ENCODE peak calls at places on chromosomes 16 and 17, in six cellular contexts. G, I, J, E, K and W are unnamed samples.
A peak's percentile ranks its signal among the peaks of the same experiment; 100 is the strongest.

GRCh38 chr16:75087040-75087979 is 29.3 kb downstream of the LDHD start:
- DNase-seq in I (no peak), E (peak; percentile 60), J (peak; percentile 44), G (peak; percentile 97), K (peak; percentile 51), W (peak; percentile 49)

GRCh38 chr17:31877911-31878702 is 19.1 kb upstream of the COPRS start:
- DNase-seq in G (peak; percentile 38), E (no peak), I (no peak), K (no peak), J (no peak), W (peak; percentile 44)

GRCh38 chr16:67936876-67937605 is 391 bp upstream of the PSMB10 start:
- DNase-seq in J (peak; percentile 91), G (no peak), I (peak; percentile 85), E (no peak), K (no peak), W (no peak)

GRCh38 chr16:49857423-49858181 is 1.7 kb upstream of the ZNF423 start:
- DNase-seq in J (peak; percentile 60), G (peak; percentile 52), I (peak; percentile 36), K (peak; percentile 59), E (peak; percentile 85), W (peak; percentile 40)

GRCh38 chr16:77789085-77789611 is 784 bp downstream of the VAT1L start:
- DNase-seq in J (peak; percentile 40), I (no peak), G (no peak), K (no peak), E (peak; percentile 8), W (peak; percentile 58)

GRCh38 chr16:31009120-31009519 is 1.3 kb downstream of the STX1B start:
- DNase-seq in G (no peak), K (no peak), E (no peak), J (no peak), I (no peak), W (no peak)

GRCh38 chr17:41496803-41497484 is 7.2 kb upstream of the KRT36 start:
- DNase-seq in G (peak; percentile 70), K (peak; percentile 37), I (peak; percentile 21), J (peak; percentile 93), E (peak; percentile 79), W (peak; percentile 85)

GRCh38 chr17:50033316-50033715 is 22.6 kb upstream of the ITGA3 start:
- DNase-seq in K (no peak), E (no peak), J (peak; percentile 79), I (no peak), G (peak; percentile 82), W (no peak)

GRCh38 chr17:34511931-34512330 is 67.5 kb upstream of the TMEM132E start:
- DNase-seq in I (no peak), K (no peak), E (no peak), J (no peak), G (no peak), W (no peak)

GRCh38 chr17:75288784-75289121 is 480 bp downstream of the SLC25A19 start:
- DNase-seq in E (no peak), K (no peak), J (no peak), I (no peak), G (no peak), W (peak; percentile 69)

GRCh38 chr17:48053758-48054237 is 5.6 kb downstream of the NFE2L1 start:
- DNase-seq in I (no peak), J (no peak), E (no peak), G (no peak), K (no peak), W (no peak)

GRCh38 chr16:56137269-56137668 is 54.0 kb upstream of the GNAO1 start:
- DNase-seq in I (no peak), J (no peak), G (no peak), K (no peak), E (no peak), W (no peak)

GRCh38 chr17:40524243-40524965 is 23.0 kb upstream of the TNS4 start:
- DNase-seq in I (no peak), E (no peak), K (no peak), J (no peak), G (no peak), W (no peak)

GRCh38 chr17:60941028-60941427 is 263.4 kb downstream of the BCAS3 start:
- DNase-seq in G (peak; percentile 100), I (no peak), K (peak; percentile 42), J (peak; percentile 90), E (peak; percentile 49), W (no peak)

GRCh38 chr17:43456029-43456428 is 27.7 kb upstream of the DHX8 start:
- DNase-seq in J (no peak), K (no peak), G (no peak), I (no peak), E (no peak), W (no peak)

GRCh38 chr17:63349478-63350000 is 96.6 kb downstream of the CYB561 start:
- DNase-seq in E (no peak), G (peak; percentile 67), I (no peak), J (peak; percentile 62), K (no peak), W (peak; percentile 2)

GRCh38 chr17:6444573-6445335 is 499 bp downstream of the PIMREG start:
- DNase-seq in E (no peak), J (peak; percentile 30), G (no peak), I (no peak), K (no peak), W (no peak)

GRCh38 chr16:54317306-54317705 is 30.7 kb upstream of the IRX3 start:
- DNase-seq in K (no peak), E (no peak), G (no peak), J (no peak), I (no peak), W (no peak)

GRCh38 chr16:88743693-88744519 is 37.6 kb downstream of the CTU2 start:
- DNase-seq in I (peak; percentile 64), K (peak; percentile 77), E (peak; percentile 87), J (peak; percentile 78), G (peak; percentile 71), W (peak; percentile 87)

GRCh38 chr17:41919840-41920579 is 1.3 kb upstream of the ACLY start:
- DNase-seq in K (peak; percentile 54), E (no peak), G (peak; percentile 60), I (no peak), J (peak; percentile 54), W (peak; percentile 50)

GRCh38 chr16:5064915-5065314 is 841 bp downstream of the C16orf89 start:
- DNase-seq in I (no peak), K (no peak), E (no peak), J (no peak), G (peak; percentile 47), W (peak; percentile 72)

GRCh38 chr16:54194008-54194731 is 92.4 kb downstream of the IRX3 start:
- DNase-seq in I (no peak), K (peak; percentile 71), G (peak; percentile 24), E (no peak), J (peak; percentile 76), W (peak; percentile 76)

GRCh38 chr17:561118-561517 is 153.5 kb downstream of the VPS53 start:
- DNase-seq in G (peak; percentile 37), E (no peak), K (no peak), I (no peak), J (peak; percentile 86), W (no peak)

GRCh38 chr16:58652741-58653140 is 23.1 kb upstream of the CNOT1 start:
- DNase-seq in I (no peak), J (peak; percentile 48), E (no peak), G (peak; percentile 25), K (no peak), W (no peak)

DNA sequence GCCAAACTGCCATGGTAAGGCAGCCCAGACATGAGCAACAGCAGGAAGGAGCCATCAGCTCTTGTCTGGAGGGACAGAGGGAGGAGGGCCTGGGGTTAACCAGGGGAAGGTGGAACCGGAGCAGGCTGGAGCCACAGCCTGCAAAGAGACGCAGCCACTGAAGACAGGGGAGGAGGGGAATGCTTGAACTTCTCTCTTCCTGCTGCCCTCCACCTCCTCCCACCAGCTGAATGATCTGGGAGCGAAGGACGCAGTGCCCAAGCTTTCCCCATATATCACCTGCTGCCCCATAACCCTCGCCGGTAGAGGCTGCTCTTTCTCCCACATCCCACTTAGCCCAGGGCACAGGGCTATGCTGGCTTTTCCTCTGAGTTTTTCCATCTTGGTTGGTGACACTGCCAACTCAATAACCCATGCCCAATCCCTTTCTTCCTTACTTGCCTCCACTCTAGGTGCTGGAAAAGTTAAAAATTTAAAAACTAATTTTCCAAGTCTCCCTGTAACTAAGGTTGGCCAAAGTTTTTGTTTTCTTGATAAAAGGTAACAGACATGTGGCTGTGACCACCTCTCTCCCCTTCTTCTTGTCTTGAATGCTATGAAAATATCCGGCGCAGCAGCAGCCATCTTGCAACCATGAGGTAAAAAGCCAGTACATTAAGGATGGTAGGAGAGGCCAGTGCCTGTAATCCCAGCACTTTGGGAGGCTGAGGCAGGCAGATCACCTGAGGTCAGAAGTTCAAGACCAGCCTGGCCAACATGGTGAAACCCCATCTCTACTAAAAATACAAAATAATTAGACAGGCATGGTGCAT is 21.8 kb upstream of the CACNG4 start:
- DNase-seq in E (no peak), K (no peak), G (no peak), I (no peak), J (no peak), W (no peak)
- H3K27ac ChIP-seq in E (no peak overlapping the region), K (no peak overlapping the region), G (no peak overlapping the region), I (no peak overlapping the region), J (no peak overlapping the region), W (peak overlapping the region; percentile 50)

DNA sequence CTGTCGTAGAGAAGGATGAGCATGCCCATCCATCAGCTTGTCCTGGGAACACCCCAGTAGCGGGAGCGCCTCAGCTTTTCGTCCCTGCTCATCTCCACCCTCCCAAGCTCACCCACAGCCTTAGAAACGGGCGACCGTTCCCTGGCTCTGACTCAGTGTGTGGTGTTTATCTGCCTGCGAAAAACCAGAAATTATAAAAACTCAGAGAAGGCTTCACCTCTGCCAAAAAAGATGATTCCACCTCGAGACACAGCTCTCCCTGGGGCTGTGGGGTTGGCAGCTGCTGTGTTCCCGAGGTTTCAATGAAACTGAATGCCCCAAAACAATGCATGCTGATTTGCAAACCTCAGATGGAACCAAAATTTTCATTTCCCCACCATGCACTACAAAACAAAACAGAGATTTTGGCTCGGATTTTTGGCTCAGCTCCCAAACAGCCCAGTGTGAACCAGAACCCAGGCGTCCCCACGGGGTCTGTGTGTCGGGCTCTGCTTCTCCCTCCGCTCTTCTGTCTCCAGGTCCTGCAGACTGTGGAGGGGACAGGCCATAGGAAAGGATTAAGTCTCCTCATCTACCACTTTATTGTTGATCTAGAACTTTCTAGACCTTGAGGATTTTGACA is 62.4 kb upstream of the MED9 start:
- DNase-seq in I (no peak), K (no peak), E (no peak), J (peak; percentile 95), G (peak; percentile 52), W (peak; percentile 22)
- H3K27ac ChIP-seq in I (no peak overlapping the region), K (peak overlapping the region; percentile 18), E (no peak overlapping the region), J (peak overlapping the region; percentile 91), G (peak overlapping the region; percentile 43), W (no peak overlapping the region)

DNA sequence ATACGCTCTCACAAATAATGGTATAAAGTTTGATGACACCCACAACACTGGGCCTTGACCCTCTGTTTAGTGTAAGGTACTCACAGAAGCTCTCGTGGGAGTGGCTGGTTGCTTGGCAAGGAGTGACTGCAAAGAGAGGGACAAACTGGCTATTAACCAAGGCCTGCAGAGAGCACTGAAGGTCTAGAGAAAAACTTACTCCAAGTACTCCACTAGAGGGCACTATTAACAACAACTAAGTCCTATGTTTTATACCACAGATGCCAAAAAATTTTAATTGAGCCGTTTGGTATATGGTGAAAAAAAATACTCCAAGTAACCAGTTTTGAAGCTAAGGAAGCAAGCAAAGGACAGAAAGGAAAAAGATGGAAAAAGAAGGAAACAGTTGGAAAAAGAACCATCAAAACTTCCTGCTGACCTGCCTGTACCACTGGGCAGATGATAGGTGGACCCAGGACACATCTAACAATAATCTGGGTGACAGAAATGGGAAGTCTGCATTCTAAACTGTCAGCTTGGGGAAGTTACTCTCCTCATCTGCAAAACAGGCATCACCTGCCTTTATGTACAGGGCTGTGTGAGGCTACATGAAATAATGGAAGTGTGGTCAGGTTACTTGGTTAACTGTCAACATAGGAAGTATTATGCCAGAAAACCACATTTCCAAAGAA is 23.2 kb downstream of the DYNC1LI2 start:
- DNase-seq in G (peak; percentile 83), E (peak; percentile 78), J (peak; percentile 83), K (peak; percentile 27), I (peak; percentile 51), W (peak; percentile 66)
- H3K27ac ChIP-seq in G (no peak overlapping the region), E (no peak overlapping the region), J (no peak overlapping the region), K (no peak overlapping the region), I (no peak overlapping the region), W (no peak overlapping the region)

GRCh38 chr16:996672-997071 is 15.1 kb downstream of the SOX8 start:
- DNase-seq in E (no peak), I (no peak), G (no peak), J (no peak), K (no peak), W (no peak)
- H3K27ac ChIP-seq in E (no peak overlapping the region), I (peak overlapping the region; percentile 55), G (no peak overlapping the region), J (no peak overlapping the region), K (no peak overlapping the region), W (no peak overlapping the region)